ENCODE peak calls at places on chromosomes 3 and 15, in seven cellular contexts. One of them, this sample, is unnamed. For H3K9me3, the result is how much of the 10 kb centered on the place peaks cover.

GRCh38 chr15:95458736-95459135 is 871.8 kb upstream of the NR2F2 start:
- DNase-seq in pancreas: no peak
- DNase-seq in left ventricle myocardium inferior: no peak
- DNase-seq in mucosa of descending colon: no peak
- DNase-seq in fibroblast of lung: no peak
- DNase-seq in heart right ventricle: no peak
- DNase-seq in PC-3: no peak
- DNase-seq in this sample: no peak

GRCh38 chr15:48798319-48798718 is 12.6 kb downstream of the CEP152 start:
- DNase-seq in heart right ventricle: no peak
- DNase-seq in fibroblast of lung: no peak
- DNase-seq in left ventricle myocardium inferior: no peak
- DNase-seq in pancreas: no peak
- DNase-seq in PC-3: no peak
- DNase-seq in mucosa of descending colon: no peak
- DNase-seq in this sample: no peak

GRCh38 chr15:31327674-31328424 is 1.2 kb downstream of the KLF13 start:
- DNase-seq in left ventricle myocardium inferior: peak
- DNase-seq in PC-3: peak
- DNase-seq in pancreas: peak
- DNase-seq in heart right ventricle: peak
- DNase-seq in fibroblast of lung: peak
- DNase-seq in mucosa of descending colon: peak
- DNase-seq in this sample: peak

GRCh38 chr15:95132774-95133173 is 901.4 kb downstream of the MCTP2 start:
- DNase-seq in fibroblast of lung: peak
- DNase-seq in PC-3: peak
- DNase-seq in pancreas: no peak
- DNase-seq in mucosa of descending colon: no peak
- DNase-seq in left ventricle myocardium inferior: no peak
- DNase-seq in heart right ventricle: no peak
- DNase-seq in this sample: no peak

GRCh38 chr15:81955709-81956108 is 90.1 kb downstream of the MEX3B start:
- DNase-seq in mucosa of descending colon: no peak
- DNase-seq in PC-3: no peak
- DNase-seq in fibroblast of lung: peak
- DNase-seq in pancreas: no peak
- DNase-seq in left ventricle myocardium inferior: no peak
- DNase-seq in heart right ventricle: no peak
- DNase-seq in this sample: no peak

GRCh38 chr3:36842275-36842674 is 77.9 kb upstream of the DCLK3 start:
- DNase-seq in left ventricle myocardium inferior: no peak
- DNase-seq in heart right ventricle: no peak
- DNase-seq in pancreas: no peak
- DNase-seq in PC-3: no peak
- DNase-seq in fibroblast of lung: no peak
- DNase-seq in mucosa of descending colon: no peak
- DNase-seq in this sample: no peak

GRCh38 chr15:25862469-25863066 is 559 bp downstream of the ATP10A start:
- DNase-seq in mucosa of descending colon: peak
- DNase-seq in PC-3: peak
- DNase-seq in fibroblast of lung: peak
- DNase-seq in heart right ventricle: no peak
- DNase-seq in left ventricle myocardium inferior: no peak
- DNase-seq in pancreas: no peak
- DNase-seq in this sample: peak

GRCh38 chr3:138442433-138442832 is 8.0 kb downstream of the ESYT3 start:
- DNase-seq in heart right ventricle: no peak
- DNase-seq in PC-3: peak
- DNase-seq in pancreas: no peak
- DNase-seq in fibroblast of lung: peak
- DNase-seq in mucosa of descending colon: no peak
- DNase-seq in left ventricle myocardium inferior: no peak
- DNase-seq in this sample: no peak

GRCh38 chr15:93703092-93703785 is 528.1 kb upstream of the MCTP2 start:
- DNase-seq in pancreas: no peak
- DNase-seq in PC-3: no peak
- DNase-seq in heart right ventricle: no peak
- DNase-seq in fibroblast of lung: no peak
- DNase-seq in mucosa of descending colon: no peak
- DNase-seq in left ventricle myocardium inferior: no peak
- DNase-seq in this sample: no peak

GRCh38 chr3:79872483-79872882 is 104.7 kb upstream of the ROBO1 start:
- DNase-seq in pancreas: no peak
- DNase-seq in left ventricle myocardium inferior: no peak
- DNase-seq in heart right ventricle: no peak
- DNase-seq in mucosa of descending colon: no peak
- DNase-seq in PC-3: peak
- DNase-seq in fibroblast of lung: peak
- DNase-seq in this sample: no peak

GRCh38 chr3:48367201-48367600 is 4.8 kb upstream of the FBXW12 start:
- DNase-seq in heart right ventricle: peak
- DNase-seq in mucosa of descending colon: peak
- DNase-seq in fibroblast of lung: no peak
- DNase-seq in PC-3: no peak
- DNase-seq in left ventricle myocardium inferior: no peak
- DNase-seq in pancreas: peak
- DNase-seq in this sample: no peak

GRCh38 chr15:95169701-95170459 is 938.5 kb downstream of the MCTP2 start:
- DNase-seq in left ventricle myocardium inferior: no peak
- DNase-seq in pancreas: no peak
- DNase-seq in PC-3: no peak
- DNase-seq in mucosa of descending colon: peak
- DNase-seq in fibroblast of lung: peak
- DNase-seq in heart right ventricle: no peak
- DNase-seq in this sample: no peak

GRCh38 chr3:78846688-78847087 is 921.1 kb downstream of the ROBO1 start:
- DNase-seq in mucosa of descending colon: no peak
- DNase-seq in pancreas: no peak
- DNase-seq in left ventricle myocardium inferior: no peak
- DNase-seq in fibroblast of lung: peak
- DNase-seq in PC-3: peak
- DNase-seq in heart right ventricle: no peak
- DNase-seq in this sample: no peak

GRCh38 chr15:28079313-28079969 is 19.7 kb downstream of the OCA2 start:
- DNase-seq in PC-3: no peak
- DNase-seq in left ventricle myocardium inferior: no peak
- DNase-seq in fibroblast of lung: no peak
- DNase-seq in heart right ventricle: no peak
- DNase-seq in pancreas: no peak
- DNase-seq in mucosa of descending colon: no peak
- DNase-seq in this sample: no peak

GRCh38 chr3:50120364-50121095 is 31.8 kb downstream of the RBM5 start:
- DNase-seq in left ventricle myocardium inferior: no peak
- DNase-seq in PC-3: no peak
- DNase-seq in heart right ventricle: no peak
- DNase-seq in mucosa of descending colon: no peak
- DNase-seq in pancreas: no peak
- DNase-seq in fibroblast of lung: no peak
- DNase-seq in this sample: peak

DNA sequence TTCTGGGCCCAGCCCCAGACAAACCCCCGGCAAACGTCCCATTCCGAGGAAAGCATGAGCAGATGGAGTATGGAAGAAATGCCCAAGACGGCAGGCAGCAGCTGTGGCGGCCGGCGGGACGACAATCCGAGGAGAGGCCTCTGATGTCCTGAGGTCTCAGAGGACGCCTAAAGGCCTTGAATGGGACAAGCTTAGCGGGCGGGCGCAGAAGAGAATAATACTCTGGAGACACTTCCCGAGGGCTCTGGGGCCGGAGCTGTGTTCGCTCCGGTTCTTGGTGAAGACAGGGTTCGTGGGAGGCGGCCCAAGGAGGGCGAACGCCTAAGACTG is 454 bp upstream of the OGG1 start:
- DNase-seq in PC-3: no peak
- DNase-seq in heart right ventricle: no peak
- DNase-seq in mucosa of descending colon: no peak
- DNase-seq in pancreas: no peak
- DNase-seq in left ventricle myocardium inferior: no peak
- DNase-seq in fibroblast of lung: no peak
- DNase-seq in this sample: no peak
- H3K4me3 ChIP-seq in PC-3: peak
- H3K4me3 ChIP-seq in heart right ventricle: peak
- H3K4me3 ChIP-seq in mucosa of descending colon: peak
- H3K4me3 ChIP-seq in pancreas: peak
- H3K4me3 ChIP-seq in left ventricle myocardium inferior: peak
- H3K4me3 ChIP-seq in fibroblast of lung: peak
- H3K4me3 ChIP-seq in this sample: peak

GRCh38 chr3:143183668-143183970 is 64.0 kb downstream of the CHST2 start:
- DNase-seq in left ventricle myocardium inferior: no peak
- DNase-seq in PC-3: no peak
- DNase-seq in mucosa of descending colon: no peak
- DNase-seq in pancreas: no peak
- DNase-seq in heart right ventricle: no peak
- DNase-seq in fibroblast of lung: no peak
- DNase-seq in this sample: no peak
- H3K9me3 ChIP-seq in left ventricle myocardium inferior: under half
- H3K9me3 ChIP-seq in PC-3: under half
- H3K9me3 ChIP-seq in mucosa of descending colon: under half
- H3K9me3 ChIP-seq in pancreas: under half
- H3K9me3 ChIP-seq in heart right ventricle: under half
- H3K9me3 ChIP-seq in fibroblast of lung: under half
- H3K9me3 ChIP-seq in this sample: under half

GRCh38 chr15:67166280-67167009 is 88.0 kb downstream of the AAGAB start:
- DNase-seq in pancreas: no peak
- DNase-seq in heart right ventricle: no peak
- DNase-seq in fibroblast of lung: no peak
- DNase-seq in left ventricle myocardium inferior: no peak
- DNase-seq in mucosa of descending colon: no peak
- DNase-seq in PC-3: no peak
- DNase-seq in this sample: no peak
- H3K4me3 ChIP-seq in pancreas: no peak
- H3K4me3 ChIP-seq in heart right ventricle: no peak
- H3K4me3 ChIP-seq in fibroblast of lung: no peak
- H3K4me3 ChIP-seq in left ventricle myocardium inferior: no peak
- H3K4me3 ChIP-seq in mucosa of descending colon: no peak
- H3K4me3 ChIP-seq in PC-3: no peak
- H3K4me3 ChIP-seq in this sample: no peak

DNA sequence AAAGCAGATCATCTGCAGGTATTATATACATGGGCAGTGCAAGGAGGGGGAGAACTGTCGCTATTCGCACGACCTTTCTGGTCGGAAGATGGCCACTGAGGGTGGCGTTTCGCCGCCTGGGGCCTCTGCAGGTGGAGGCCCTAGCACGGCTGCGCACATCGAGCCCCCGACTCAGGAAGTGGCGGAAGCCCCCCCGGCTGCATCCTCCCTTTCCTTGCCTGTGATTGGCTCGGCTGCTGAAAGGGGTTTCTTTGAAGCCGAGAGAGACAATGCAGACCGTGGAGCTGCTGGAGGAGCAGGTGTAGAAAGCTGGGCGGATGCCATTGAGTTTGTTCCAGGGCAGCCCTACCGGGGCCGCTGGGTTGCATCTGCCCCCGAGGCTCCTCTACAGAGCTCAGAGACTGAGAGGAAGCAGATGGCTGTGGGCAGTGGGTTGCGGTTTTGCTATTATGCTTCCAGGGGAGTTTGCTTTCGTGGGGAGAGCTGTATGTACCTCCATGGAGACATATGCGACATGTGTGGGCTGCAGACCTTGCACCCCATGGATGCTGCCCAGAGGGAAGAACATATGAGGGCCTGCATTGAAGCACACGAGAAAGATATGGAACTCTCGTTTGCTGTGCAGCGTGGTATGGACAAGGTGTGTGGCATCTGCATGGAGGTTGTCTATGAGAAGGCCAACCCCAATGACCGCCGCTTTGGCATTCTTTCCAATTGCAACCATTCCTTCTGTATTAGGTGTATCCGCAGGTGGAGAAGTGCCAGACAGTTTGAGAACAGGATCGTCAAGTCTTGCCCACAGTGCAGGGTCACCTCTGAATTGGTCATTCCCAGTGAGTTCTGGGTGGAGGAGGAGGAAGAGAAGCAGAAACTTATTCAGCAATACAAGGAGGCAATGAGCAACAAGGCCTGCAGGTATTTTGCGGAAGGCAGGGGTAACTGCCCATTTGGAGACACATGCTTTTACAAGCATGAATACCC is 886 bp downstream of the MKRN3 start:
- DNase-seq in mucosa of descending colon: no peak
- DNase-seq in pancreas: no peak
- DNase-seq in heart right ventricle: peak
- DNase-seq in left ventricle myocardium inferior: no peak
- DNase-seq in fibroblast of lung: peak
- DNase-seq in PC-3: peak
- DNase-seq in this sample: no peak
- H3K9me3 ChIP-seq in mucosa of descending colon: under half
- H3K9me3 ChIP-seq in pancreas: under half
- H3K9me3 ChIP-seq in heart right ventricle: under half
- H3K9me3 ChIP-seq in left ventricle myocardium inferior: under half
- H3K9me3 ChIP-seq in fibroblast of lung: under half
- H3K9me3 ChIP-seq in PC-3: under half
- H3K9me3 ChIP-seq in this sample: under half

GRCh38 chr3:152192936-152193672 is 75.6 kb upstream of the MBNL1 start:
- DNase-seq in PC-3: no peak
- DNase-seq in heart right ventricle: no peak
- DNase-seq in left ventricle myocardium inferior: no peak
- DNase-seq in fibroblast of lung: no peak
- DNase-seq in mucosa of descending colon: no peak
- DNase-seq in pancreas: no peak
- DNase-seq in this sample: no peak
- H3K4me3 ChIP-seq in PC-3: no peak
- H3K4me3 ChIP-seq in heart right ventricle: no peak
- H3K4me3 ChIP-seq in left ventricle myocardium inferior: no peak
- H3K4me3 ChIP-seq in fibroblast of lung: no peak
- H3K4me3 ChIP-seq in mucosa of descending colon: no peak
- H3K4me3 ChIP-seq in pancreas: no peak
- H3K4me3 ChIP-seq in this sample: peak

GRCh38 chr3:197564097-197564843 is 8.5 kb upstream of the BDH1 start:
- DNase-seq in left ventricle myocardium inferior: no peak
- DNase-seq in fibroblast of lung: no peak
- DNase-seq in heart right ventricle: no peak
- DNase-seq in PC-3: peak
- DNase-seq in pancreas: no peak
- DNase-seq in mucosa of descending colon: no peak
- DNase-seq in this sample: no peak
- H3K9me3 ChIP-seq in left ventricle myocardium inferior: under half
- H3K9me3 ChIP-seq in fibroblast of lung: under half
- H3K9me3 ChIP-seq in heart right ventricle: under half
- H3K9me3 ChIP-seq in PC-3: under half
- H3K9me3 ChIP-seq in pancreas: under half
- H3K9me3 ChIP-seq in mucosa of descending colon: under half
- H3K9me3 ChIP-seq in this sample: under half

DNA sequence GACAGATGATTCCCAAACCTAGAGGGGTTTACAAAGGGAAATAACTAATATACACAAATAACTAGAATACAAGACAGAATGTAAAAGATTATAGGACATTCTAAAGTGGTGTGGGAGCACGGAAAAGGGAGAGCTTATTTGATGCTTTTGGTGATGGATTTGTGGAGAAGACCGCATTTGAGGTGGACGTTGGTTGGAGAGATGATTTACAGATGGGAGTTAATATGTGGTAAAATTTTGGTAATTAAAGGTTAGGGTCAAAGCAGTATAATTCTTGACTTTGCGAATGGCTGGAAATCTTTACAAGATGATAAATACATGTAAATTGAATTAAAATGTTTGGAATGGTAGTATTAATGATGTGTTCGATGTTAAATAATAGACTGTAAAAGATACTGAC is 1.2 kb downstream of the KNL1 start:
- DNase-seq in fibroblast of lung: no peak
- DNase-seq in left ventricle myocardium inferior: no peak
- DNase-seq in heart right ventricle: no peak
- DNase-seq in mucosa of descending colon: no peak
- DNase-seq in PC-3: no peak
- DNase-seq in pancreas: no peak
- DNase-seq in this sample: no peak
- H3K4me3 ChIP-seq in fibroblast of lung: peak
- H3K4me3 ChIP-seq in left ventricle myocardium inferior: peak
- H3K4me3 ChIP-seq in heart right ventricle: no peak
- H3K4me3 ChIP-seq in mucosa of descending colon: no peak
- H3K4me3 ChIP-seq in PC-3: peak
- H3K4me3 ChIP-seq in pancreas: no peak
- H3K4me3 ChIP-seq in this sample: peak

This sample was measured in lower lobe of right lung.